ENCODE peak calls at places on chromosomes 11 and 22, in four cellular contexts. Y is nucleus accumbens, C is mucosa of descending colon, A is AG08395. W is an unnamed sample.

GRCh38 chr11:60771879-60772525 is 13.1 kb upstream of the MS4A10 start:
- DNase-seq in C (no peak), Y (no peak), A (no peak), W (no peak)

GRCh38 chr11:123519055-123519796 is 89.2 kb downstream of the GRAMD1B start:
- DNase-seq in Y (no peak), A (peak), C (no peak), W (peak)

GRCh38 chr11:10382518-10382917 is 72.5 kb upstream of the AMPD3 start:
- DNase-seq in C (no peak), Y (no peak), A (no peak), W (no peak)

GRCh38 chr11:19952101-19952605 is 208.1 kb downstream of the DBX1 start:
- DNase-seq in C (no peak), Y (no peak), A (no peak), W (no peak)

GRCh38 chr11:74037309-74037708 is 28.4 kb upstream of the UCP3 start:
- DNase-seq in Y (no peak), C (no peak), A (no peak), W (no peak)

GRCh38 chr11:117195208-117195607 is 4.0 kb upstream of the TAGLN start:
- DNase-seq in A (no peak), C (peak), Y (no peak), W (no peak)

GRCh38 chr11:96311120-96311568 is 31.9 kb downstream of the MAML2 start:
- DNase-seq in A (peak), Y (no peak), C (no peak), W (no peak)

GRCh38 chr11:82995754-82996398 is 75.8 kb downstream of the RAB30 start:
- DNase-seq in Y (no peak), A (peak), C (no peak), W (no peak)

GRCh38 chr11:104573431-104573830 is 324.8 kb downstream of the CASP12 start:
- DNase-seq in A (no peak), Y (no peak), C (no peak), W (no peak)

GRCh38 chr22:41540006-41540315 is 4.3 kb downstream of the POLR3H start:
- DNase-seq in C (no peak), A (no peak), Y (no peak), W (no peak)

GRCh38 chr11:22703040-22703439 is 36.6 kb downstream of the GAS2 start:
- DNase-seq in A (peak), C (peak), Y (no peak), W (no peak)

GRCh38 chr11:13062115-13062514 is 53.0 kb downstream of the RASSF10 start:
- DNase-seq in C (no peak), A (no peak), Y (no peak), W (no peak)

GRCh38 chr11:19790831-19791552 is 78.4 kb downstream of the NAV2 start:
- DNase-seq in A (no peak), Y (no peak), C (peak), W (no peak)

GRCh38 chr11:2489103-2489502 is 44.3 kb downstream of the KCNQ1 start:
- DNase-seq in A (no peak), Y (no peak), C (no peak), W (no peak)

GRCh38 chr11:11267312-11267711 is 85.7 kb downstream of the CSNK2A3 start:
- DNase-seq in Y (no peak), C (no peak), A (no peak), W (no peak)